ENCODE peak calls at places on chromosomes 6 and 20, in four cellular contexts. I is GM23338, C is HepG2, U is HCT116. E is an unnamed sample.

GRCh38 chr6:55960344-55960743 is 85.0 kb upstream of the BMP5 start:
- DNase-seq in I (no peak), C (no peak), U (no peak), E (no peak)

GRCh38 chr6:170301184-170301583 is 5.4 kb upstream of the FAM120B start:
- DNase-seq in I (no peak), C (no peak), U (no peak), E (no peak)

GRCh38 chr6:47440722-47441121 is 36.9 kb upstream of the CD2AP start:
- DNase-seq in I (no peak), C (no peak), U (no peak), E (no peak)

GRCh38 chr6:121951918-121952379 is 447.5 kb upstream of the HSF2 start:
- DNase-seq in I (no peak), C (no peak), U (no peak), E (no peak)

GRCh38 chr20:17281478-17281877 is 54.6 kb downstream of the PCSK2 start:
- DNase-seq in I (peak), C (peak), U (peak), E (no peak)

GRCh38 chr6:32178547-32179440 is 589 bp downstream of the RNF5 start:
- DNase-seq in I (peak), C (no peak), U (no peak), E (no peak)

GRCh38 chr6:31586596-31586995 is 519 bp downstream of the LST1 start:
- DNase-seq in I (no peak), C (no peak), U (no peak), E (no peak)

GRCh38 chr6:55397986-55398385 is 70.7 kb downstream of the GFRAL start:
- DNase-seq in I (no peak), C (no peak), U (no peak), E (no peak)

GRCh38 chr20:50054626-50055511 is 58.1 kb downstream of the UBE2V1 start:
- DNase-seq in I (no peak), C (peak), U (no peak), E (no peak)

GRCh38 chr20:32779500-32780215 is 17.5 kb downstream of the DNMT3B start:
- DNase-seq in I (peak), C (no peak), U (no peak), E (no peak)

GRCh38 chr20:49846206-49846807 is 33.7 kb downstream of the SLC9A8 start:
- DNase-seq in I (peak), C (peak), U (peak), E (no peak)

GRCh38 chr6:38117281-38117680 is 297.8 kb downstream of the ZFAND3 start:
- DNase-seq in I (no peak), C (no peak), U (no peak), E (no peak)

GRCh38 chr6:257031-257725 is 35.1 kb upstream of the DUSP22 start:
- DNase-seq in I (peak), C (no peak), U (no peak), E (no peak)

GRCh38 chr6:24668997-24669361 is 2.1 kb downstream of the ACOT13 start:
- DNase-seq in I (no peak), C (no peak), U (no peak), E (no peak)

GRCh38 chr6:144195671-144196070 is 45.4 kb downstream of the STX11 start:
- DNase-seq in I (no peak), C (no peak), U (no peak), E (no peak)

GRCh38 chr6:169274761-169275160 is 21.1 kb upstream of the THBS2 start:
- DNase-seq in I (no peak), C (no peak), U (no peak), E (no peak)

GRCh38 chr6:105363100-105363754 is 39.7 kb downstream of the PREP start:
- DNase-seq in I (peak), C (no peak), U (no peak), E (no peak)

GRCh38 chr6:134605034-134605433 is 287.1 kb upstream of the SGK1 start:
- DNase-seq in I (no peak), C (no peak), U (no peak), E (no peak)

GRCh38 chr6:154510144-154510905 is at the start of gene CNKSR3:
- DNase-seq in I (peak), C (peak), U (peak), E (peak)

GRCh38 chr20:46237221-46237620 is 71.1 kb downstream of the CDH22 start:
- DNase-seq in I (peak), C (no peak), U (no peak), E (no peak)

GRCh38 chr6:168529214-168529613 is 88.2 kb downstream of the SMOC2 start:
- DNase-seq in I (no peak), C (no peak), U (no peak), E (no peak)

GRCh38 chr6:24931752-24932691 is 3.7 kb downstream of the RIPOR2 start:
- DNase-seq in I (no peak), C (no peak), U (no peak), E (no peak)

GRCh38 chr6:154751020-154751800 is 18.0 kb downstream of the SCAF8 start:
- DNase-seq in I (no peak), C (no peak), U (no peak), E (no peak)

GRCh38 chr6:148616811-148617210 is 130.0 kb upstream of the UST start:
- DNase-seq in I (no peak), C (no peak), U (no peak), E (no peak)

GRCh38 chr6:133743621-133744020 is 145.3 kb upstream of the TCF21 start:
- DNase-seq in I (no peak), C (no peak), U (no peak), E (no peak)

GRCh38 chr6:69888842-69889590 is 22.7 kb downstream of the COL19A1 start:
- DNase-seq in I (no peak), C (no peak), U (no peak), E (no peak)

GRCh38 chr6:167567142-167568033 is 242.5 kb downstream of the TTLL2 start:
- DNase-seq in I (no peak), C (no peak), U (no peak), E (no peak)

DNA sequence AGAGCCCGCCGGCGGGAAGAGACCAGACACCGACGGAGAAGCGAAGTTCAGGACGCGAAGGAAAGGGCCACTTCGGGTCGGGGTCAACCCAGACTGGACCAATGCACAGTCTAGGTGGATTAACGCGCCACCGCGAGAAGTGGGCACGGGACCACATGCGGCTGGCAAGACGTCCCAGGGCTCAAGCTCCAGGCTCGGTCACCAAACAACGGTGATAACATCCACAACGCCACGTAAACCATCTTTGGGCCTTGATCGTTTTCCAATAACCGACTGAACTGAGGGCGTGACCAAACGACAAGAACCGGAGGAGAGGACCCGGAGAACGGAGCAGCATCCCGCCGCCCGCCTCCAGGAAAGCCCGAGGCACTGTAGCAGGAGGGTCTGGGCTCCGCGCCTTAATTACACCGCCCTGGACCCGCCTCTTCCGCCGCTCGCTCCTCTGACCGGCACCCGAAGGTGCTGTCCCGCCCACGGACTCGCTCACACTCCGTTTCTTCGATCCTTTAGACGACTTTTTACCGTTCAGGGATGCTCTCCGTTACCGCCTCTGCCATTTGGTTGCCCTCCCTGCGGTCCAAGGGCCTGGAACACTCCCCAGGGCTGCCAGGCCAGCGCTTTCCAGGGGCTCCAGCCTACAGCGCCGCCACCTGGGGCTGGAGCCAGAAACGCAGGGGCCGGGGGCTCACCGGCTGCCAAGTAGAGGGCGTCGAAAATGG is 44.1 kb downstream of the DPPA5 start:
- DNase-seq in I (peak), C (no peak), U (peak), E (no peak)
- TF ChIP-seq POLR2AphosphoS5 in I (peak), C (no peak), U (peak), E (no peak)

DNA sequence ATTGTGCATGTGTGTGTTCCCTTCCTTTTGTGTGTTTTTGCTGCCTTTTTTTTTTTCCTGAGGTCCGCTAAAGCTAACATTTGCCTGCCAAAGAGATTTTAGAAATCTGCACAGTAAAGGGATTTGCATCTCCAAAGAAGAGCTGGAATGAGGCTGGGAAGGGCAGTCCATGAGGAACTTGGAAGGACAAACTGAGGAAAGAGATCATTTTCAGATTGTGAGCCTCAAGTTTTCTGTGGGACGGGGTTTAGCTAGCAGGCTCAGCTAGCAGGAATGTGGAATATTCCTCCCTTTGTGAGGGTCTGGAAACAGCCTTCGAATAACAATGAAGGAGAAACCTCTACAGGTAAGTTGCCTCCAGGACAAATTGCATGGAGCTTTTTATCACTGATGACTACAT is 3.8 kb downstream of the INSM1 start:
- DNase-seq in I (peak), C (no peak), U (no peak), E (no peak)
- TF ChIP-seq EZH2 in I (no peak), C (no peak), U (no peak), E (no peak)

GRCh38 chr6:21587925-21588811 is 5.4 kb upstream of the SOX4 start:
- DNase-seq in I (peak), C (peak), U (peak), E (no peak)
- H3K27ac ChIP-seq in I (no peak), C (no peak), U (peak), E (peak)

DNA sequence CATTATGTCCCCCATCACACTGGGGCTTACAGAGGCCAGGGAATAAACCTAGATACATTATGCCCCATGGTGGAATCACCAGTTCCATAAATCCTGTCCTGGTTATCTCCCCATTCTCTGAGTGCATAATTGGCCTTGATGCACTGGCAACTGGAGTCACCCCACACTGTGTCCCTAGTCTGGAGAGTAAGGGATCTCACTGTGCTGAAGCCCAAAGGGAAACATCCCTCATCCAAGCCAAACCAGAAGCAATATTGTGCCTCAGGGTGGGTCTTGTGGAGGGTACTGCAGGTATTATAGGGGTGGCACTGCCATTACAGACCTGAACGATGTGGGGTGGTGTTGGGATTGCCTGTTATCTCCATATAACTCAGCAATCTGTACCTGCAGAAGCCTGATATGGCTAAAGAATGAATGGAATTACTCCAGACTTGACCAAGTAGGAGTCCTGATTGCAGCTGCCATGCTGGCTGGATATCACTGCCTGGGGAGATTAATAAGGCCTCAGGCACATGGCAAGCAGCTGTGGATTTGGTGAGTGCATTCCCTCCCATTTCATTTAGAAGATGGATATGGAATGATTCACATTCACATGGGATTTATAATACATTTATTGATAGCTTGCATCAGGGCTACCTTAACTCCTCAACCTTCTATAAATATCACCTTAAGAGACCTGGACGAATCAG is 5.1 kb downstream of the HLA-A start:
- DNase-seq in I (no peak), C (no peak), U (no peak), E (no peak)
- TF ChIP-seq POLR2AphosphoS5 in I (no peak), C (no peak), U (no peak), E (no peak)

GRCh38 chr20:38729767-38730166 is 5.5 kb downstream of the SLC32A1 start:
- DNase-seq in I (no peak), C (no peak), U (no peak), E (no peak)
- TF ChIP-seq EZH2 in I (no peak), C (peak), U (no peak), E (no peak)

GRCh38 chr20:44080646-44081267 is 106.2 kb downstream of the JPH2 start:
- DNase-seq in I (peak), C (peak), U (peak), E (peak)
- H3K27ac ChIP-seq in I (no peak), C (no peak), U (no peak), E (peak)

DNA sequence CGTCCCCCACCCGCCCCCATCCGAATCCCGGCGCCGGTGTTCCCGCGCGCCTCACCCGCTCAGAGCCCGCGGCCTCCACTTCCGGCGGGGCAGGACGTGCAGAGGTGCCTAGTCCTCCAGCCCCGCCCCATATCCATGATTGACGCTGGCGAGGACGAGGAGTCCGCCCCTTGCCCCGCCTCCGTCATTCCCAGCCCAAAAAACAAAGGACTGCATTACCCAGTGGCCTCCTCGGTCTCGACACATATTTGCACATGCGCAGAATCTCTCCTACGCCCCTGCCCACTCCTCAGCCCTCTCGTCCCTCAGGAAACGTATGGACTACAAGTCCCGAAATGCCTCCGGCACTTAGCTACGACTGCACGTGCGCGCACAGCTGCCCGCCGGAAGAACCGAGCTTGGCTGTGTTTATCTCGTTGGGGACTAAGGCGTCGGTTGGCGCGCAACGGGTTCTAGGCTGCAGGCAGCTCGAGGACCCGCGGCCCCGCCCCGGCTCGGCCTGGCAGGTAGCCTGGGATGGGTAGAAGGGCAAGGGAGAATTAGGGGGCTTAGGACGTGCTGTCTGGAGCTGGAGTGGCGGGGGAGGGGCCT is at the start of the genes KLHDC3 and MEA1:
- DNase-seq in I (peak), C (peak), U (peak), E (peak)
- TF ChIP-seq POLR2AphosphoS5 in I (peak), C (peak), U (peak), E (peak)

GRCh38 chr20:58142843-58143185 is 85.6 kb downstream of the ANKRD60 start:
- DNase-seq in I (no peak), C (no peak), U (no peak), E (no peak)

GRCh38 chr20:58141496-58141895 is 87.0 kb downstream of the ANKRD60 start:
- DNase-seq in I (no peak), C (no peak), U (no peak), E (no peak)

GRCh38 chr20:58139849-58140786 is 88.3 kb downstream of the ANKRD60 start:
- DNase-seq in I (no peak), C (no peak), U (no peak), E (no peak)

GRCh38 chr20:58141971-58142842 is 86.2 kb downstream of the ANKRD60 start:
- DNase-seq in I (no peak), C (no peak), U (no peak), E (no peak)

GRCh38 chr20:58140787-58141396 is 87.6 kb downstream of the ANKRD60 start:
- DNase-seq in I (no peak), C (no peak), U (no peak), E (no peak)
- TF ChIP-seq EZH2 in I (no peak), C (no peak), U (no peak), E (no peak)

GRCh38 chr20:63254237-63254535 is at the start of gene NKAIN4:
- DNase-seq in I (peak), C (no peak), U (no peak), E (no peak)

GRCh38 chr20:63253065-63253437 is 1.2 kb downstream of the NKAIN4 start:
- DNase-seq in I (no peak), C (no peak), U (no peak), E (no peak)

GRCh38 chr20:63252157-63252780 is 2.0 kb downstream of the NKAIN4 start:
- DNase-seq in I (no peak), C (no peak), U (no peak), E (no peak)

GRCh38 chr20:63254536-63255384 is 497 bp upstream of the NKAIN4 start:
- DNase-seq in I (peak), C (no peak), U (no peak), E (no peak)

GRCh38 chr20:63253438-63254236 is 626 bp downstream of the NKAIN4 start:
- DNase-seq in I (peak), C (no peak), U (no peak), E (no peak)
- H3K27ac ChIP-seq in I (no peak), C (no peak), U (no peak), E (no peak)